ENCODE peak calls at places on chromosomes 1 and 21, in nine cellular contexts. M is A549, I is endothelial cell, Z is lung, B is Calu3, F is fibroblast of lung, X is nephron progenitor cell, D is colonic mucosa, A is HFFc6. H is an unnamed sample.

GRCh38 chr1:192100686-192101468 is 57.4 kb upstream of the RGS18 start:
- DNase-seq in A (no peak), X (no peak), D (no peak), F (no peak), I (no peak), M (no peak), B (no peak), Z (no peak), H (no peak)

GRCh38 chr1:6511461-6512244 is 20.2 kb upstream of the PLEKHG5 start:
- DNase-seq in I (no peak), X (no peak), B (no peak), F (no peak), D (no peak), Z (no peak), A (no peak), M (no peak), H (no peak)

GRCh38 chr1:196594700-196595099 is 13.5 kb downstream of the KCNT2 start:
- DNase-seq in X (no peak), I (no peak), F (no peak), A (no peak), M (no peak), D (no peak), B (no peak), Z (no peak), H (no peak)

GRCh38 chr1:186155594-186155993 is 219.5 kb downstream of the TPR start:
- DNase-seq in Z (no peak), D (no peak), F (peak), A (peak), X (no peak), I (no peak), B (peak), M (peak), H (peak)

GRCh38 chr1:1433804-1434130 is 1.7 kb upstream of the VWA1 start:
- DNase-seq in M (no peak), D (peak), I (no peak), B (peak), F (peak), X (peak), Z (no peak), A (no peak), H (no peak)

GRCh38 chr21:37767984-37768383 is 148.3 kb downstream of the KCNJ6 start:
- DNase-seq in F (peak), X (no peak), A (no peak), I (no peak), D (no peak), M (no peak), Z (no peak), B (no peak), H (peak)

GRCh38 chr1:226424228-226425003 is 16.5 kb upstream of the PARP1 start:
- DNase-seq in D (no peak), A (peak), B (no peak), I (no peak), F (peak), Z (no peak), X (no peak), M (peak), H (peak)

GRCh38 chr21:45537746-45538291 is 4.4 kb downstream of the SLC19A1 start:
- DNase-seq in D (no peak), M (no peak), B (no peak), I (no peak), Z (no peak), A (no peak), F (no peak), X (no peak), H (no peak)

GRCh38 chr1:183454377-183454776 is 17.9 kb upstream of the SMG7 start:
- DNase-seq in B (no peak), D (no peak), M (no peak), Z (no peak), I (no peak), A (peak), X (no peak), F (no peak), H (peak)

GRCh38 chr1:112304151-112304550 is 91.9 kb upstream of the CTTNBP2NL start:
- DNase-seq in A (no peak), M (no peak), Z (no peak), B (no peak), D (no peak), F (no peak), X (no peak), I (no peak), H (no peak)

GRCh38 chr1:58778593-58778992 is 5.3 kb downstream of the JUN start:
- DNase-seq in M (no peak), I (no peak), F (peak), X (no peak), A (no peak), D (no peak), B (no peak), Z (no peak), H (no peak)

GRCh38 chr1:80533775-80534314 is 1266.9 kb upstream of the ADGRL2 start:
- DNase-seq in F (no peak), Z (no peak), B (no peak), X (no peak), A (no peak), D (no peak), I (no peak), M (no peak), H (no peak)

GRCh38 chr1:241531195-241532172 is 694 bp upstream of the KMO start:
- DNase-seq in I (no peak), A (peak), B (no peak), X (peak), Z (no peak), D (no peak), M (peak), F (peak), H (peak)

GRCh38 chr1:157880621-157881020 is 39.0 kb upstream of the CD5L start:
- DNase-seq in X (no peak), F (no peak), M (no peak), Z (no peak), D (no peak), B (peak), I (no peak), A (no peak), H (no peak)

GRCh38 chr1:164725401-164725800 is 166.4 kb downstream of the PBX1 start:
- DNase-seq in M (no peak), Z (no peak), X (no peak), B (no peak), A (peak), D (no peak), I (no peak), F (no peak), H (no peak)

GRCh38 chr1:60596791-60597748 is 485.3 kb upstream of the NFIA start:
- DNase-seq in Z (no peak), B (no peak), I (no peak), D (no peak), F (peak), X (no peak), M (no peak), A (no peak), H (no peak)
- TF ChIP-seq CTCF in Z (no peak), B (no peak), I (no peak), D (no peak), F (no peak), X (no peak), M (no peak), A (no peak), H (no peak)

GRCh38 chr1:175887521-175887920 is 144.1 kb upstream of the TNR start:
- DNase-seq in M (no peak), B (no peak), Z (no peak), F (no peak), I (no peak), X (no peak), D (no peak), A (no peak), H (no peak)
- TF ChIP-seq CTCF in M (no peak), B (no peak), Z (no peak), F (no peak), I (no peak), X (no peak), D (no peak), A (no peak), H (no peak)

GRCh38 chr1:29239142-29239541 is 2.8 kb downstream of the PTPRU start:
- DNase-seq in Z (peak), F (peak), D (no peak), A (no peak), I (no peak), X (peak), B (peak), M (no peak), H (peak)

GRCh38 chr1:29238601-29238964 is 2.3 kb downstream of the PTPRU start:
- DNase-seq in A (no peak), Z (no peak), M (no peak), D (no peak), I (no peak), B (no peak), X (no peak), F (no peak), H (peak)

GRCh38 chr1:29237906-29238600 is 1.7 kb downstream of the PTPRU start:
- DNase-seq in A (no peak), B (peak), Z (peak), M (no peak), F (peak), I (peak), X (peak), D (peak), H (peak)

GRCh38 chr1:29240986-29241385 is 4.7 kb downstream of the PTPRU start:
- DNase-seq in I (no peak), X (no peak), B (no peak), Z (no peak), M (no peak), D (no peak), A (no peak), F (no peak), H (no peak)

GRCh38 chr1:29240400-29240837 is 4.1 kb downstream of the PTPRU start:
- DNase-seq in I (peak), M (no peak), B (no peak), Z (no peak), D (no peak), X (peak), A (no peak), F (no peak), H (no peak)
- TF ChIP-seq CTCF in I (peak), M (no peak), B (no peak), Z (no peak), D (no peak), X (no peak), A (peak), F (peak), H (no peak)

DNA sequence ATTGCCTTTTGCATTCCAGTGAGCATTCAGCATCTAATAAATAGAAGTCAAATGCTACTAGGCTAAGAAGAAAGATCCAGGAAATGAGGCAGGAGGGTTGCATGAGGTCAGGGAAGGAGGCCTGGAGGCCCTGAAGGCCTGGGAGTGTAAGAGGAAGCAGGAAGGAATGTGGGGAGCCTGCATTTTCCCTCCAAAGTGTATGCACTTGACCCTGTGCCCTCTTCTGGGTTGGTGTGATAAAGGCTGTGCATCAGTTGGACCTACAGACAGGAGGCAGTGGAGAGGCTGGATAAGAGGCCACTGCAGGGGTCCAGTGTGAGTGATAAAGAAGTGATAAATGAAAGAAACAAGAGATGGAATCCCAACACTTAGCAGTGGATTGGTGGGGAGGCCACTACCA is 20.4 kb downstream of the KIAA1614 start:
- DNase-seq in B (no peak), F (no peak), I (no peak), D (no peak), M (no peak), X (no peak), A (no peak), Z (no peak), H (no peak)
- TF ChIP-seq CTCF in B (no peak), F (no peak), I (no peak), D (no peak), M (no peak), X (no peak), A (no peak), Z (no peak), H (no peak)

GRCh38 chr1:8113257-8114220 is 87.4 kb upstream of the ERRFI1 start:
- DNase-seq in D (no peak), Z (no peak), F (peak), M (no peak), B (no peak), X (no peak), I (no peak), A (no peak), H (no peak)

GRCh38 chr1:8107897-8108296 is 81.8 kb upstream of the ERRFI1 start:
- DNase-seq in D (no peak), X (no peak), M (no peak), Z (no peak), F (no peak), A (no peak), I (no peak), B (no peak), H (no peak)

GRCh38 chr1:8112611-8113256 is 86.6 kb upstream of the ERRFI1 start:
- DNase-seq in D (no peak), A (no peak), X (no peak), F (peak), Z (no peak), M (no peak), B (no peak), I (no peak), H (no peak)

GRCh38 chr1:8111560-8111959 is 85.5 kb upstream of the ERRFI1 start:
- DNase-seq in M (no peak), Z (no peak), B (no peak), I (no peak), F (no peak), X (no peak), D (no peak), A (no peak), H (no peak)

GRCh38 chr1:8109226-8109625 is 83.1 kb upstream of the ERRFI1 start:
- DNase-seq in D (no peak), Z (no peak), A (no peak), B (no peak), X (no peak), I (no peak), F (peak), M (no peak), H (no peak)
- TF ChIP-seq CTCF in D (no peak), Z (no peak), A (no peak), B (no peak), X (no peak), I (no peak), F (no peak), M (no peak), H (no peak)

GRCh38 chr1:205668951-205669340 is 11.4 kb downstream of the SLC45A3 start:
- DNase-seq in F (no peak), Z (no peak), I (no peak), D (peak), B (no peak), X (no peak), M (no peak), A (no peak), H (no peak)
- TF ChIP-seq CTCF in F (no peak), Z (no peak), I (no peak), D (no peak), B (no peak), X (no peak), M (no peak), A (no peak), H (no peak)

DNA sequence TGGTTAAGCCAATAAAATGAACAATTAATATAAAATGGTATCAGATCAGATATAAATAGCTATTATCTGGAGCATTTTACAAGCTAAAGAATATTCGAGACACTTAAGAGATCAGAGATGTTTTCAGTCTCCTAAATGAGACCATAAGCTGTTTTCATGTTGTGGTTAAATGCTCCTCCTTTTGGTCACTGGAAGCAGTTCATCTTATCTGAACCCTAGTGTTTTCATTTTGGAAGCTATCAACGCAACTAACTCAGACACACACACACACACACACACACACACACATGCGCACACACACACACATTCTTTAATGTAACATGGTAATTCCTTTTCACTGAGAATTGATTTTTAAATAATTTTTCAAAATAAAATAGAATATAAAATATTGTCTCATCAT is 10.0 kb upstream of the LRRC8C start:
- DNase-seq in I (no peak), M (no peak), B (no peak), F (peak), A (no peak), D (no peak), X (no peak), Z (no peak), H (peak)
- TF ChIP-seq CTCF in I (no peak), M (no peak), B (no peak), F (no peak), A (peak), D (no peak), X (no peak), Z (no peak), H (no peak)

GRCh38 chr1:13663969-13664368 is 36.0 kb upstream of the PRDM2 start:
- DNase-seq in F (no peak), Z (no peak), B (no peak), I (no peak), M (no peak), X (no peak), A (no peak), D (no peak), H (peak)
- TF ChIP-seq CTCF in F (no peak), Z (no peak), B (no peak), I (no peak), M (no peak), X (no peak), A (no peak), D (no peak), H (no peak)

DNA sequence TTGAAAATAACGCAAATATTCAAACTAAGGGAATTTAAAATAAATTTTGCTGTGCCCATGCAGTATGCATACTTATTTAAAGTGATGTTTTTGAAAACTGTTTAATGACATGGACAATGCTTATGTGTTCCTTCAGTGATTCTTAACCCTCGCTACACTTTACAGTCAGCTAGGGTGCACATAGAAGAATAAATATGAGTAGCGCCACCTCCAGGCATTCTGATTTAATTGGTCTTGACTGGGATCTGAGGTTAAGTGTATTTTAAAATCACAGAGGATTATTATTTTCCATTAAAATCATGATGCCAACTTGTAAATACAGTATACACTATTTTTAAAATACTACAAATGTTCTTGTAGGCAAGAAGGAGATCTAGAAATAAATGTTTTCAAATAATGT is 373.5 kb upstream of the ADGRL4 start:
- DNase-seq in D (no peak), Z (no peak), F (no peak), X (no peak), M (no peak), I (no peak), B (no peak), A (no peak), H (no peak)
- TF ChIP-seq CTCF in D (no peak), Z (no peak), F (no peak), X (no peak), M (no peak), I (no peak), B (no peak), A (no peak), H (no peak)

GRCh38 chr1:224774378-224774777 is 155.1 kb upstream of the DNAH14 start:
- DNase-seq in Z (no peak), I (no peak), D (no peak), A (no peak), M (no peak), B (peak), F (no peak), X (no peak), H (peak)
- TF ChIP-seq CTCF in Z (no peak), I (no peak), D (no peak), A (peak), M (no peak), B (no peak), F (no peak), X (peak), H (peak)